ENCODE peak calls at places on chromosomes 5 and 9, in five cellular contexts. L, Z, B, K and N are unnamed samples.

GRCh38 chr9:2267171-2267740 is 252.1 kb downstream of the SMARCA2 start:
- DNase-seq in L (no peak), Z (peak; percentile 10), B (peak; percentile 47), K (peak; percentile 33), N (no peak)

GRCh38 chr9:129322641-129323375 is 144.7 kb upstream of the IER5L start:
- DNase-seq in L (peak; percentile 33), Z (no peak), B (no peak), K (peak; percentile 24), N (no peak)

GRCh38 chr9:34169125-34169524 is 9.7 kb upstream of the UBAP1 start:
- DNase-seq in L (no peak), Z (no peak), B (no peak), K (no peak), N (no peak)

GRCh38 chr9:75054373-75055001 is 26.4 kb upstream of the CARNMT1 start:
- DNase-seq in L (no peak), Z (no peak), B (no peak), K (no peak), N (no peak)

GRCh38 chr9:130191749-130192120 is 19.5 kb downstream of the NCS1 start:
- DNase-seq in L (no peak), Z (no peak), B (no peak), K (no peak), N (no peak)

GRCh38 chr5:115895821-115896220 is 54.1 kb downstream of the AP3S1 start:
- DNase-seq in L (no peak), Z (peak; percentile 47), B (no peak), K (no peak), N (peak; percentile 41)

GRCh38 chr5:13188393-13188792 is 756.1 kb downstream of the DNAH5 start:
- DNase-seq in L (no peak), Z (peak; percentile 14), B (no peak), K (no peak), N (peak; percentile 3)

GRCh38 chr5:78509884-78510769 is 138.4 kb downstream of the LHFPL2 start:
- DNase-seq in L (peak; percentile 88), Z (no peak), B (peak; percentile 77), K (no peak), N (no peak)

GRCh38 chr9:27528886-27529315 is 713 bp downstream of the MOB3B start:
- DNase-seq in L (peak; percentile 87), Z (peak; percentile 2), B (peak; percentile 43), K (peak; percentile 77), N (peak; percentile 76)

GRCh38 chr9:98728500-98728899 is 19.8 kb upstream of the GABBR2 start:
- DNase-seq in L (no peak), Z (no peak), B (no peak), K (no peak), N (no peak)

GRCh38 chr9:136697146-136697820 is 10.0 kb upstream of the AGPAT2 start:
- DNase-seq in L (no peak), Z (no peak), B (no peak), K (peak; percentile 15), N (no peak)

GRCh38 chr5:66739923-66740322 is 143.7 kb downstream of the MAST4 start:
- DNase-seq in L (no peak), Z (no peak), B (no peak), K (no peak), N (no peak)

GRCh38 chr5:105288946-105289345 is 1726.4 kb upstream of the NUDT12 start:
- DNase-seq in L (no peak), Z (no peak), B (no peak), K (no peak), N (no peak)

GRCh38 chr9:69060766-69061165 is 25.2 kb downstream of the FXN start:
- DNase-seq in L (no peak), Z (no peak), B (no peak), K (no peak), N (no peak)

GRCh38 chr5:127064253-127064652 is 9.0 kb downstream of the C5orf63 start:
- DNase-seq in L (no peak), Z (no peak), B (no peak), K (no peak), N (no peak)

GRCh38 chr9:89013660-89014059 is 22.4 kb downstream of the S1PR3 start:
- DNase-seq in L (no peak), Z (no peak), B (no peak), K (no peak), N (no peak)

GRCh38 chr5:74895906-74896305 is 29.7 kb upstream of the FAM169A start:
- DNase-seq in L (no peak), Z (peak; percentile 88), B (peak; percentile 69), K (no peak), N (peak; percentile 54)

GRCh38 chr9:14926941-14927624 is 16.9 kb upstream of the FREM1 start:
- DNase-seq in L (no peak), Z (no peak), B (no peak), K (no peak), N (no peak)

GRCh38 chr5:131769961-131770360 is 26.9 kb downstream of the FNIP1 start:
- DNase-seq in L (no peak), Z (no peak), B (no peak), K (no peak), N (no peak)

GRCh38 chr9:122076117-122076516 is 17.0 kb downstream of the TTLL11 start:
- DNase-seq in L (no peak), Z (no peak), B (no peak), K (no peak), N (no peak)

GRCh38 chr5:115758356-115758755 is 58.1 kb downstream of the CDO1 start:
- DNase-seq in L (no peak), Z (peak; percentile 20), B (no peak), K (no peak), N (peak; percentile 12)

GRCh38 chr9:120875954-120876841 is 790 bp downstream of the PHF19 start:
- DNase-seq in L (peak; percentile 94), Z (peak; percentile 69), B (peak; percentile 83), K (peak; percentile 90), N (peak; percentile 79)

GRCh38 chr5:96821260-96821916 is 13.6 kb upstream of the ERAP1 start:
- DNase-seq in L (no peak), Z (no peak), B (no peak), K (no peak), N (no peak)

GRCh38 chr5:26582350-26583040 is 455.9 kb downstream of the CDH9 start:
- DNase-seq in L (no peak), Z (no peak), B (no peak), K (no peak), N (peak; percentile 19)

GRCh38 chr9:91193658-91194391 is 167.9 kb downstream of the AUH start:
- DNase-seq in L (peak; percentile 94), Z (peak; percentile 92), B (peak; percentile 85), K (peak; percentile 91), N (no peak)

DNA sequence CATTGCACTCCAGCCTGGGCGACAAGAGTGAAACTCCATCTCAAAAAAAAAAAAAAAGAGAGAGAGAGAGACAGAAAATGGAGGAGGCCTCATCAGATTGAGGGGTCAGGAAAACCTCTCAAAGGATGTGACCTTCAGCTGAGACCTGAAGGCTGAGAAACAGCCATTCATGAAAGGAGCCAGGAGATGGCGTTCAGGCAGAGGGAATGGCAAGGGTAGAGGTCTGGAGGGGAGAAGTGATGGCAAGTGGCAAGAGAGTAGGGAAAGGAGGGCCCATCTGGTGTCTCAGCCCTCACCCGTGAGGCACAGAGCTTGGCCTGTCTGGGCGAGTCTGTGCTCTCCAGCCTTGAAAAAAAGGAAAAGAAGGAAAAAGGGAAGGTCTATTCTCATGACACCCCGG is 17.0 kb downstream of the CAMK2A start:
- DNase-seq in L (no peak), Z (no peak), B (no peak), K (no peak), N (no peak)
- TF ChIP-seq CTCF in L (no peak), Z (peak; percentile 26), B (peak; percentile 6), K (no peak), N (peak; percentile 79)

GRCh38 chr9:126755325-126755875 is 49.4 kb upstream of the ZBTB43 start:
- DNase-seq in L (no peak), Z (no peak), B (no peak), K (no peak), N (no peak)
- H3K27me3 ChIP-seq in L (peaks cover 64% of the 10 kb centered on the region), Z (no peaks in the 10 kb centered on the region), B (no peaks in the 10 kb centered on the region), K (no peaks in the 10 kb centered on the region), N (no peaks in the 10 kb centered on the region)

GRCh38 chr9:70409800-70410199 is 4.7 kb downstream of the KLF9 start:
- DNase-seq in L (no peak), Z (no peak), B (no peak), K (peak; percentile 1), N (no peak)
- H3K4me1 ChIP-seq in L (no peaks in the 10 kb centered on the region), Z (peaks cover 50% of the 10 kb centered on the region), B (peaks cover 37% of the 10 kb centered on the region), K (peaks cover 24% of the 10 kb centered on the region), N (peaks cover 30% of the 10 kb centered on the region)

DNA sequence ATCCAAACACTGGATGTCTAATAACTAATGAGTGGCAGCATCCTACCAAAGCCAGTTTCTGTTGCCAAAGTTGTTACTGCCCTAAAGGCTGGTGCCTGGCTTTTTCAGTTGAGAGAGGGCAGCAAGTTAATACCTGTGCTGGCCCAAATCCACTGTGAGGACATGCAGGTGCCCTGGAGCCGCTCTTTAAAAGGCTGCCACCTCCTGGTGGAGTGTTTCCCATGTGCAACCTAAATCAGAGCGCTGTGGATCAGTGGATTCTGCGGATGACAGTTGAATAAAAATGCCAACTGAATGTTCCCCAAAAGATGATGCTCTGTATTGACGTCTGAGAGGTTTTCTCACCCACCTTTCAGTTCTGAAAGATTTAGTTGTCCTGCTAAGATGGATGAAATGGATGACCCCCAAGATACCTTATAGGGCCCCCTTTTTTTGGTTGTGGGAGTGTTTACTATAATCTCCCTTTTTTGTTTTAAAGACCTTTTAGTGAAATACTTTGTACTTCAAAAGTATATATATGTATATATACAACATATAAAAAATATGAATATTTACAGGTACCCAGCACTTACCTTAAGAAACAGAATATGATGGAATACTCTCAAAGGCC is 146.4 kb downstream of the EGFLAM start:
- DNase-seq in L (no peak), Z (no peak), B (no peak), K (no peak), N (no peak)
- TF ChIP-seq CTCF in L (no peak), Z (no peak), B (no peak), K (no peak), N (peak; percentile 61)

GRCh38 chr5:31196309-31196708 is 2.8 kb downstream of the CDH6 start:
- DNase-seq in L (no peak), Z (peak; percentile 52), B (no peak), K (no peak), N (no peak)
- H3K27me3 ChIP-seq in L (peaks cover 58% of the 10 kb centered on the region), Z (no peaks in the 10 kb centered on the region), B (peaks cover 28% of the 10 kb centered on the region), K (no peaks in the 10 kb centered on the region), N (peaks cover 62% of the 10 kb centered on the region)